ENCODE peak calls at places on chromosome 22, in four cellular contexts. S, E, X and K are unnamed samples.

GRCh38 chr22:29798801-29799200 is 31.6 kb downstream of the UQCR10 start:
- DNase-seq in S (no peak), E (no peak), X (no peak), K (peak; percentile 53)

GRCh38 chr22:26656896-26657851 is at the start of gene MIAT:
- DNase-seq in S (no peak), E (peak; percentile 33), X (peak; percentile 12), K (peak; percentile 34)

GRCh38 chr22:28899199-28899853 is 16.0 kb downstream of the ZNRF3 start:
- DNase-seq in S (no peak), E (no peak), X (no peak), K (no peak)

GRCh38 chr22:50298937-50299656 is 8.3 kb downstream of the PLXNB2 start:
- DNase-seq in S (no peak), E (peak; percentile 70), X (no peak), K (peak; percentile 66)

GRCh38 chr22:19579880-19580279 is 55.7 kb upstream of the CLDN5 start:
- DNase-seq in S (no peak), E (no peak), X (no peak), K (peak; percentile 51)

GRCh38 chr22:30859714-30860095 is 108.9 kb downstream of the MORC2 start:
- DNase-seq in S (no peak), E (peak; percentile 1), X (no peak), K (no peak)

GRCh38 chr22:25402501-25403283 is 161.8 kb upstream of the GRK3 start:
- DNase-seq in S (no peak), E (no peak), X (no peak), K (peak; percentile 39)

GRCh38 chr22:49783926-49784629 is 43.6 kb downstream of the BRD1 start:
- DNase-seq in S (no peak), E (no peak), X (no peak), K (peak; percentile 16)

GRCh38 chr22:29041408-29041807 is 20.2 kb downstream of the C22orf31 start:
- DNase-seq in S (no peak), E (no peak), X (peak; percentile 15), K (no peak)

GRCh38 chr22:50148991-50149721 is 21.4 kb upstream of the PANX2 start:
- DNase-seq in S (no peak), E (peak; percentile 77), X (no peak), K (peak; percentile 70)

GRCh38 chr22:40009953-40010751 is 15.4 kb downstream of the FAM83F start:
- DNase-seq in S (no peak), E (no peak), X (no peak), K (no peak)

GRCh38 chr22:37300551-37301017 is 18.3 kb downstream of the CYTH4 start:
- DNase-seq in S (no peak), E (no peak), X (no peak), K (no peak)

GRCh38 chr22:37242395-37242918 is 1.6 kb downstream of the RAC2 start:
- DNase-seq in S (no peak), E (peak; percentile 40), X (no peak), K (peak; percentile 61)

GRCh38 chr22:23518381-23519187 is 61.5 kb downstream of the IGLL1 start:
- DNase-seq in S (no peak), E (no peak), X (no peak), K (no peak)

GRCh38 chr22:37025500-37026070 is 6.0 kb downstream of the MPST start:
- DNase-seq in S (no peak), E (no peak), X (no peak), K (no peak)

GRCh38 chr22:45887202-45888131 is 89.5 kb downstream of the WNT7B start:
- DNase-seq in S (no peak), E (no peak), X (peak; percentile 6), K (peak; percentile 24)

GRCh38 chr22:47618180-47618579 is 855.7 kb downstream of the TBC1D22A start:
- DNase-seq in S (no peak), E (no peak), X (no peak), K (no peak)

GRCh38 chr22:48719978-48720661 is 1107.6 kb downstream of the BRD1 start:
- DNase-seq in S (no peak), E (no peak), X (no peak), K (peak; percentile 6)

GRCh38 chr22:44326549-44326881 is 13.8 kb upstream of the SHISAL1 start:
- DNase-seq in S (no peak), E (no peak), X (no peak), K (no peak)

GRCh38 chr22:21940521-21940920 is 12.1 kb downstream of the PPM1F start:
- DNase-seq in S (no peak), E (no peak), X (no peak), K (peak; percentile 52)

GRCh38 chr22:47310601-47311000 is 548.2 kb downstream of the TBC1D22A start:
- DNase-seq in S (no peak), E (no peak), X (no peak), K (no peak)

GRCh38 chr22:31244044-31244942 is 32.2 kb downstream of the LIMK2 start:
- DNase-seq in S (no peak), E (peak; percentile 63), X (no peak), K (no peak)

GRCh38 chr22:30238661-30239420 is 7.7 kb downstream of the LIF start:
- DNase-seq in S (no peak), E (peak; percentile 84), X (no peak), K (peak; percentile 75)

GRCh38 chr22:40502919-40503318 is 132.5 kb downstream of the SGSM3 start:
- DNase-seq in S (no peak), E (no peak), X (no peak), K (no peak)

GRCh38 chr22:32591620-32592019 is 117.0 kb downstream of the FBXO7 start:
- DNase-seq in S (no peak), E (no peak), X (no peak), K (no peak)

GRCh38 chr22:46108564-46109473 is 41.5 kb upstream of the PPARA start:
- DNase-seq in S (no peak), E (peak; percentile 56), X (no peak), K (peak; percentile 81)

GRCh38 chr22:37503183-37503683 is 16.0 kb downstream of the CARD10 start:
- DNase-seq in S (no peak), E (no peak), X (no peak), K (no peak)

GRCh38 chr22:19962909-19963806 is 21.5 kb upstream of the TXNRD2 start:
- DNase-seq in S (no peak), E (peak; percentile 95), X (no peak), K (peak; percentile 35)